ENCODE peak calls at places on chromosomes 1 and 21, in eight cellular contexts. H, G, K, Y, R, E, U and Z are unnamed samples.

GRCh38 chr1:248174521-248174920 is at the start of gene OR2M2:
- DNase-seq in H (no peak), G (no peak), K (no peak), Y (no peak), R (no peak), E (no peak), U (no peak), Z (no peak)

GRCh38 chr21:26280715-26281310 is 110.2 kb upstream of the APP start:
- DNase-seq in H (no peak), G (no peak), K (no peak), Y (no peak), R (no peak), E (no peak), U (no peak), Z (peak; percentile 0)

GRCh38 chr1:17109897-17110554 is 9.2 kb downstream of the PADI2 start:
- DNase-seq in H (no peak), G (no peak), K (no peak), Y (no peak), R (no peak), E (no peak), U (no peak), Z (no peak)

GRCh38 chr1:71521655-71522264 is 440.9 kb upstream of the ZRANB2 start:
- DNase-seq in H (no peak), G (no peak), K (no peak), Y (peak; percentile 45), R (no peak), E (peak; percentile 21), U (no peak), Z (peak; percentile 61)

GRCh38 chr1:85027242-85027983 is 20.9 kb downstream of the MCOLN3 start:
- DNase-seq in H (no peak), G (no peak), K (no peak), Y (no peak), R (no peak), E (no peak), U (no peak), Z (peak; percentile 16)

GRCh38 chr1:222124602-222125001 is 382.7 kb upstream of the DUSP10 start:
- DNase-seq in H (no peak), G (no peak), K (no peak), Y (no peak), R (no peak), E (no peak), U (no peak), Z (peak; percentile 7)

GRCh38 chr1:203210988-203211387 is 18.5 kb downstream of the CHIT1 start:
- DNase-seq in H (no peak), G (no peak), K (no peak), Y (no peak), R (no peak), E (no peak), U (no peak), Z (no peak)

GRCh38 chr21:16179732-16180131 is 449.9 kb downstream of the USP25 start:
- DNase-seq in H (no peak), G (no peak), K (no peak), Y (no peak), R (no peak), E (no peak), U (no peak), Z (no peak)

GRCh38 chr1:172826096-172826741 is 167.3 kb downstream of the FASLG start:
- DNase-seq in H (no peak), G (no peak), K (no peak), Y (peak; percentile 91), R (peak; percentile 61), E (no peak), U (peak; percentile 48), Z (peak; percentile 97)

GRCh38 chr1:103336376-103336775 is 189.1 kb upstream of the RNPC3 start:
- DNase-seq in H (no peak), G (no peak), K (no peak), Y (no peak), R (no peak), E (no peak), U (no peak), Z (no peak)

GRCh38 chr21:39330001-39330400 is 16.6 kb upstream of the BRWD1 start:
- DNase-seq in H (no peak), G (no peak), K (no peak), Y (no peak), R (no peak), E (no peak), U (no peak), Z (no peak)

GRCh38 chr1:2611034-2611501 is 21.7 kb downstream of the MMEL1 start:
- DNase-seq in H (peak; percentile 85), G (peak; percentile 53), K (peak; percentile 75), Y (peak; percentile 13), R (peak; percentile 62), E (no peak), U (no peak), Z (no peak)

GRCh38 chr1:203170625-203171330 is 4.8 kb downstream of the MYBPH start:
- DNase-seq in H (no peak), G (no peak), K (no peak), Y (no peak), R (no peak), E (no peak), U (no peak), Z (no peak)

GRCh38 chr1:212794561-212795014 is 2.9 kb downstream of the TATDN3 start:
- DNase-seq in H (no peak), G (no peak), K (no peak), Y (no peak), R (no peak), E (no peak), U (no peak), Z (no peak)

GRCh38 chr1:153028771-153029170 is 2.2 kb upstream of the SPRR1B start:
- DNase-seq in H (no peak), G (no peak), K (no peak), Y (no peak), R (no peak), E (no peak), U (no peak), Z (no peak)

GRCh38 chr1:94020764-94021579 is 100.0 kb downstream of the ABCA4 start:
- DNase-seq in H (no peak), G (no peak), K (no peak), Y (peak; percentile 91), R (no peak), E (no peak), U (no peak), Z (peak; percentile 83)

GRCh38 chr1:150477733-150478132 is 9.5 kb upstream of the TARS2 start:
- DNase-seq in H (no peak), G (no peak), K (no peak), Y (no peak), R (no peak), E (no peak), U (no peak), Z (peak; percentile 46)

GRCh38 chr1:228214921-228215662 is 7.2 kb downstream of the OBSCN start:
- DNase-seq in H (no peak), G (no peak), K (peak; percentile 65), Y (no peak), R (no peak), E (no peak), U (no peak), Z (no peak)

GRCh38 chr1:228212415-228212965 is 4.6 kb downstream of the OBSCN start:
- DNase-seq in H (peak; percentile 77), G (peak; percentile 78), K (peak; percentile 78), Y (no peak), R (no peak), E (no peak), U (no peak), Z (no peak)

GRCh38 chr1:228211871-228212414 is 4.1 kb downstream of the OBSCN start:
- DNase-seq in H (peak; percentile 79), G (no peak), K (peak; percentile 67), Y (no peak), R (no peak), E (no peak), U (no peak), Z (no peak)

GRCh38 chr1:228213917-228214808 is 6.3 kb downstream of the OBSCN start:
- DNase-seq in H (no peak), G (no peak), K (peak; percentile 42), Y (no peak), R (no peak), E (no peak), U (no peak), Z (no peak)

DNA sequence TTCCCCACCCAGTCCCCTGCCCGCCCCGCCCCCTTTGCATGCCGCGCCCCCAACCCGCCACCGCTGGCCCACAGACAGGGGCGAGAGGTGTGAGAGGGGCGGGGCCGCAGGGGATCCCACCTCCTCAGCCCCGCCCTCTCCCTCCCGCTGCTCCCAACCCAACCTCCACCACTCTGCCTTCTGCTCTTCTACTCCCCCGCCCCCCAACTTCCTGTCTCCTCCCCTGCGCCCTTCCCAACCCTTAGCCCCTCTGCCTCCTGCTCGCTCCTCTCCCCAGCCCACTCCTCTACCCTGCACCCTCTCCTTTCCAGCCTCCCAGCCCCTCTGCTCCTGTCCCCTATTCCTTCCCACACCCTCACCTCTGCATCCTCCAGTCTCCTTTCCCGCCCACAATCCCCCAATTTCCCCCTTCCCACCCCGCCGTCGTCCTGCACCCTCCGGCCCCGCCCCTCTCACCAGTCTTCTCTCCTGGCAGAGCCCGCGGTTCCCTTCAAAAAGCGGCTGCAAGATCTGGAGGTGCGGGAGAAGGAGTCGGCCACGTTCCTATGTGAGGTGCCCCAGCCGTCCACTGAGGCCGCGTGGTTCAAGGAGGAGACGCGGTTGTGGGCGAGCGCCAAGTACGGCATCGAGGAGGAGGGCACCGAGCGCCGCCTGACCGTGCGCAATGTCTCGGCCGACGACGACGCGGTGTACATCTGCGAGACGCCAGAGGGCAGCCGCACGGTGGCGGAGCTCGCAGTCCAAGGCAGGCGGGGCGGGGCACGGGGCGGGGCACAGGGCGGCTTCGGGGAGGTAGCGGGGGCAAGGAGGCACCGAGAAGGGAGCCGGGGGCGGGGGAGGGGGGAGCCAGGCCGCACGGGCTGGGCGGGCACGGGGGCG is 5.4 kb downstream of the OBSCN start:
- DNase-seq in H (peak; percentile 96), G (peak; percentile 93), K (peak; percentile 95), Y (peak; percentile 65), R (peak; percentile 65), E (peak; percentile 91), U (peak; percentile 73), Z (peak; percentile 59)
- TF ChIP-seq CTCF in H (peak; percentile 35), G (peak; percentile 40), K (peak; percentile 29), Y (peak; percentile 63), R (peak; percentile 45), E (peak; percentile 69), U (no peak), Z (peak; percentile 39)

GRCh38 chr1:230427981-230428380 is 1.8 kb upstream of the PGBD5 start:
- DNase-seq in H (no peak), G (no peak), K (no peak), Y (no peak), R (no peak), E (no peak), U (no peak), Z (no peak)
- H3K4me3 ChIP-seq in H (no peak overlapping the region), G (no peak overlapping the region), K (no peak overlapping the region), Y (no peak overlapping the region), R (no peak overlapping the region), E (no peak overlapping the region), U (no peak overlapping the region), Z (no peak overlapping the region)

GRCh38 chr1:224894915-224895314 is 34.6 kb upstream of the DNAH14 start:
- DNase-seq in H (no peak), G (no peak), K (no peak), Y (peak; percentile 26), R (peak; percentile 18), E (no peak), U (no peak), Z (peak; percentile 51)
- TF ChIP-seq CTCF in H (no peak), G (no peak), K (no peak), Y (peak; percentile 36), R (peak; percentile 47), E (peak; percentile 10), U (no peak), Z (peak; percentile 47)

DNA sequence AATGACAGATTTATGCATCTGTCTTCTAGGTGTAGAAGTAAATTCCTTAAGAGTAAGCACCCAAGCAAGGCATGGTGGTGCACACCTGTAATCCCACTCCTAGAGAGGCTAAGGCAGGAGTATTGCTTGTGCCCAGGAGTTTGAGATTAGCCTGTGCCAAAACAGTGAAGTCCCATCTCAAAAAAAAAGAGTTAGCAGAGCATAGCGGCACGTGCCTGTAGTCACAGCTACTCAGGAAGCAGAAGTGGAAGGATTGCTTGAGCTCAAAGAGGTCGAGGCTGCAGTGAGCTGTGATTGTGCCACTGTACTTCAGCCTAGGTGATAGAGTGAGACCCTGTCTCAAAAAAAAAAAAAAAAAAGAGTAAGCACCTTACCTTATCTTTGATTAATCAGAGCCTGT is 15.1 kb upstream of the TIPRL start:
- DNase-seq in H (no peak), G (no peak), K (no peak), Y (no peak), R (no peak), E (no peak), U (no peak), Z (no peak)
- H3K4me3 ChIP-seq in H (no peak overlapping the region), G (no peak overlapping the region), K (no peak overlapping the region), Y (no peak overlapping the region), R (no peak overlapping the region), E (no peak overlapping the region), U (no peak overlapping the region), Z (no peak overlapping the region)